ENCODE peak calls at places on chromosomes 6 and 20, in six cellular contexts. C is fibroblast of lung, X is tibial artery, G is A549, U is brain microvascular endothelial cell, T is fibroblast of the aortic adventitia. S is an unnamed sample.

GRCh38 chr6:41914343-41914742 is 6.6 kb downstream of the MED20 start:
- DNase-seq in G (no peak), X (no peak), T (no peak), U (no peak), C (no peak), S (no peak)

GRCh38 chr6:90383212-90383611 is 86.6 kb upstream of the BACH2 start:
- DNase-seq in U (no peak), G (no peak), C (no peak), X (no peak), T (no peak), S (no peak)

GRCh38 chr6:884570-884969 is 191.6 kb upstream of the EXOC2 start:
- DNase-seq in T (no peak), U (no peak), C (no peak), X (no peak), G (no peak), S (no peak)

GRCh38 chr6:161152904-161153662 is 120.8 kb downstream of the AGPAT4 start:
- DNase-seq in X (no peak), T (no peak), U (no peak), G (peak), C (peak), S (no peak)

GRCh38 chr20:2118783-2119182 is 17.2 kb downstream of the STK35 start:
- DNase-seq in U (no peak), G (no peak), C (no peak), T (no peak), X (no peak), S (no peak)

GRCh38 chr6:47103931-47104330 is 61.8 kb upstream of the ADGRF1 start:
- DNase-seq in G (peak), C (no peak), U (peak), T (peak), X (no peak), S (peak)

GRCh38 chr6:75280131-75280855 is 4.3 kb downstream of the TMEM30A start:
- DNase-seq in X (no peak), C (peak), T (peak), U (no peak), G (no peak), S (peak)

GRCh38 chr6:111776236-111777189 is 96.7 kb downstream of the FYN start:
- DNase-seq in T (peak), G (no peak), U (no peak), X (no peak), C (peak), S (no peak)

GRCh38 chr20:62590301-62591121 is 51.8 kb upstream of the SLCO4A1 start:
- DNase-seq in T (peak), U (peak), G (peak), X (no peak), C (peak), S (peak)

GRCh38 chr20:18443841-18444240 is 23.0 kb downstream of the DZANK1 start:
- DNase-seq in C (peak), T (peak), U (no peak), G (no peak), X (no peak), S (peak)

GRCh38 chr6:16334671-16335070 is 96.3 kb downstream of the GMPR start:
- DNase-seq in U (peak), T (peak), X (peak), C (peak), G (peak), S (peak)

GRCh38 chr6:92428443-92428842 is 990.9 kb downstream of the EPHA7 start:
- DNase-seq in X (no peak), U (no peak), T (no peak), C (no peak), G (no peak), S (no peak)

GRCh38 chr20:43721429-43722152 is 5.2 kb downstream of the GTSF1L start:
- DNase-seq in T (no peak), X (no peak), U (no peak), C (no peak), G (no peak), S (no peak)

GRCh38 chr6:87918461-87918941 is 129.1 kb upstream of the SPACA1 start:
- DNase-seq in T (no peak), C (no peak), X (no peak), U (no peak), G (no peak), S (no peak)

GRCh38 chr6:50836231-50836630 is 17.6 kb downstream of the TFAP2B start:
- DNase-seq in X (no peak), G (no peak), T (no peak), U (no peak), C (no peak), S (no peak)

GRCh38 chr6:4776493-4776966 is 326 bp downstream of the CDYL start:
- DNase-seq in C (no peak), G (no peak), T (no peak), X (no peak), U (no peak), S (no peak)

GRCh38 chr6:132300323-132300949 is 100.8 kb downstream of the MOXD1 start:
- DNase-seq in U (peak), X (no peak), C (peak), T (peak), G (peak), S (peak)

GRCh38 chr20:36571564-36572504 is 1.6 kb upstream of the TGIF2 start:
- DNase-seq in X (no peak), C (no peak), T (no peak), U (no peak), G (no peak), S (no peak)

GRCh38 chr20:36045373-36045714 is 77.0 kb downstream of the CNBD2 start:
- DNase-seq in U (no peak), G (no peak), T (no peak), X (no peak), C (no peak), S (peak)

GRCh38 chr20:58719258-58719657 is 26.7 kb downstream of the NPEPL1 start:
- DNase-seq in T (no peak), G (no peak), C (no peak), X (no peak), U (no peak), S (no peak)

GRCh38 chr20:4607287-4607713 is 114.4 kb upstream of the PRND start:
- DNase-seq in G (peak), T (peak), X (no peak), U (peak), C (peak), S (peak)

GRCh38 chr6:88584581-88584980 is 378.8 kb downstream of the RNGTT start:
- DNase-seq in G (no peak), C (no peak), T (no peak), X (no peak), U (no peak), S (peak)

DNA sequence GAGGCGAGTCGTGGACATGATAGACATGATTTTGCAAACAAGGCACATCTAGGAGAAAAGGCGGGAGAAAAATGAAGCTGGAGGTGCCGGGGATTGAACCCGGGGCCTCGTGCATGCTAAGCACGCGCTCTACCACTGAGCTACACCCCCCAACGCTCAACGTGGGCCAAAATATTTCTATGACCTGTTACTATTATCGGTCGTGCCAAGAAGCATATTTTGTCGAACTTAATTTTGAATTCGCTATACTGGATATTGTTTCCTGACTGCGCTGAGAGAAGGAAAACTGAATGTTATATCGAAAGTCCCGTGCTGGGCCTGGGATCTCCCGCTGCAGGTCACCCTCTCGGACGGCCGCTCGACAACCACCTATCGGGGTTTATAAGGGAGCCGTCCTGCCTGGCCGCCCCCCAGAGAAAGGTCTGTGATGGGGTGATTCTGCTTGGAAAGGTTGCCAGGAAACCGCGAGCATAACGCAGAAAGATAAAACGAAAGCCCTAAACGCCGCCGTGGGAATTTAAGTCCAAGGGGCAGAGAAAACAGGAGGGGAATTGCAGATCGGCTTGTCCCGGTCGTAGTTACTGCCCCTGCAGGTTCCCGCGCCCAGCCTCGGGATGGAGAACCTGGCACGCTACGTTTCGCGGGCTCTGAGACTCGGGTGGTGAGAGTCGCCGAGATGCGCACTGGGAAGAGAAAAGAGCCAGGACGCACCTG is 60.0 kb downstream of the TRIM27 start:
- DNase-seq in G (no peak), C (peak), U (peak), X (peak), T (peak), S (peak)
- TF ChIP-seq CTCF in G (no peak), C (no peak), U (no peak), X (no peak), T (no peak), S (no peak)

GRCh38 chr20:37915434-37915787 is 12.5 kb downstream of the VSTM2L start:
- DNase-seq in T (no peak), G (no peak), C (no peak), X (no peak), U (no peak), S (no peak)

GRCh38 chr20:37915800-37916570 is 13.1 kb downstream of the VSTM2L start:
- DNase-seq in U (no peak), C (no peak), X (no peak), G (no peak), T (no peak), S (no peak)

GRCh38 chr20:37913563-37914366 is 10.8 kb downstream of the VSTM2L start:
- DNase-seq in T (no peak), C (no peak), G (no peak), U (no peak), X (no peak), S (no peak)

GRCh38 chr20:37914367-37914671 is 11.4 kb downstream of the VSTM2L start:
- DNase-seq in X (no peak), T (no peak), G (no peak), C (no peak), U (no peak), S (no peak)

GRCh38 chr20:37914672-37915433 is 11.9 kb downstream of the VSTM2L start:
- DNase-seq in C (no peak), G (no peak), T (no peak), X (no peak), U (no peak), S (peak)
- TF ChIP-seq CTCF in C (no peak), G (no peak), T (peak), X (no peak), U (peak), S (no peak)

GRCh38 chr6:157644043-157644810 is 178.8 kb upstream of the SNX9 start:
- DNase-seq in U (no peak), X (peak), C (peak), G (peak), T (peak), S (peak)
- TF ChIP-seq CTCF in U (peak), X (peak), C (peak), G (peak), T (peak), S (peak)

GRCh38 chr6:36839819-36840379 is 655 bp upstream of the CPNE5 start:
- DNase-seq in C (peak), G (peak), T (peak), U (no peak), X (no peak), S (no peak)
- TF ChIP-seq CTCF in C (peak), G (peak), T (no peak), U (peak), X (peak), S (peak)